ENCODE peak calls at places on chromosomes 16 and 17, in ten cellular contexts. S, Q, X, Z, R, I, O, L, W and M are unnamed samples.
A peak's percentile ranks its signal among the peaks of the same experiment; 100 is the strongest.

GRCh38 chr16:27226476-27226875 is 23.1 kb downstream of the KDM8 start:
- DNase-seq in W (no peak), X (no peak), O (no peak), S (no peak), I (no peak), Q (no peak), R (peak; percentile 66), Z (peak; percentile 75), L (no peak), M (no peak)

GRCh38 chr17:54544239-54544638 is 356.4 kb upstream of the TOM1L1 start:
- DNase-seq in X (no peak), Q (no peak), W (no peak), Z (no peak), S (no peak), R (no peak), O (no peak), I (no peak), L (no peak), M (no peak)

GRCh38 chr17:45021607-45022287 is 29.7 kb downstream of the DCAKD start:
- DNase-seq in I (peak; percentile 68), X (peak; percentile 72), Z (peak; percentile 94), Q (no peak), R (peak; percentile 42), O (peak; percentile 53), W (peak; percentile 72), S (no peak), L (no peak), M (peak; percentile 97)

GRCh38 chr16:3957344-3957980 is 76.9 kb upstream of the CREBBP start:
- DNase-seq in S (no peak), W (no peak), X (no peak), I (no peak), R (no peak), Q (no peak), L (no peak), Z (no peak), O (no peak), M (no peak)

GRCh38 chr17:45677770-45678169 is 106.3 kb upstream of the CRHR1 start:
- DNase-seq in X (no peak), Q (no peak), I (no peak), W (no peak), L (no peak), R (no peak), O (no peak), S (no peak), Z (no peak), M (no peak)

GRCh38 chr17:68381076-68381900 is 76.0 kb downstream of the WIPI1 start:
- DNase-seq in X (peak; percentile 32), W (no peak), Q (no peak), I (peak; percentile 41), O (no peak), Z (no peak), L (no peak), S (peak; percentile 82), R (no peak), M (no peak)

GRCh38 chr17:37147301-37147812 is 198.6 kb downstream of the AATF start:
- DNase-seq in Z (no peak), O (peak; percentile 93), I (no peak), X (no peak), R (peak; percentile 6), W (no peak), Q (no peak), S (no peak), L (no peak), M (peak; percentile 15)

GRCh38 chr16:77394699-77395098 is 40.1 kb downstream of the ADAMTS18 start:
- DNase-seq in W (no peak), L (no peak), S (no peak), I (no peak), Q (no peak), X (no peak), Z (no peak), R (no peak), O (no peak), M (no peak)

GRCh38 chr16:83475108-83475507 is 332.7 kb upstream of the HSBP1 start:
- DNase-seq in L (no peak), Z (no peak), Q (no peak), X (no peak), O (no peak), I (no peak), S (no peak), R (no peak), W (no peak), M (no peak)

GRCh38 chr16:57574086-57574485 is 31.6 kb downstream of the ADGRG5 start:
- DNase-seq in X (no peak), O (no peak), I (no peak), Q (no peak), L (peak; percentile 84), Z (peak; percentile 77), W (no peak), S (no peak), R (no peak), M (no peak)

GRCh38 chr17:16922386-16923096 is 49.4 kb downstream of the TNFRSF13B start:
- DNase-seq in Z (no peak), X (peak; percentile 2), S (no peak), Q (no peak), R (no peak), O (no peak), W (no peak), I (no peak), L (no peak), M (no peak)

GRCh38 chr17:40095356-40095943 is 4.9 kb downstream of the NR1D1 start:
- DNase-seq in I (peak; percentile 73), L (no peak), O (no peak), X (no peak), S (no peak), W (no peak), R (no peak), Q (peak; percentile 91), Z (no peak), M (no peak)

GRCh38 chr17:57677858-57678257 is 67.2 kb downstream of the CCDC182 start:
- DNase-seq in W (no peak), I (no peak), Q (no peak), S (no peak), Z (peak; percentile 15), R (no peak), O (no peak), L (peak; percentile 77), X (no peak), M (no peak)

GRCh38 chr17:30278032-30278431 is 13.7 kb downstream of the BLMH start:
- DNase-seq in L (no peak), Q (no peak), I (peak; percentile 28), W (no peak), X (no peak), S (no peak), O (peak; percentile 49), Z (no peak), R (no peak), M (no peak)

DNA sequence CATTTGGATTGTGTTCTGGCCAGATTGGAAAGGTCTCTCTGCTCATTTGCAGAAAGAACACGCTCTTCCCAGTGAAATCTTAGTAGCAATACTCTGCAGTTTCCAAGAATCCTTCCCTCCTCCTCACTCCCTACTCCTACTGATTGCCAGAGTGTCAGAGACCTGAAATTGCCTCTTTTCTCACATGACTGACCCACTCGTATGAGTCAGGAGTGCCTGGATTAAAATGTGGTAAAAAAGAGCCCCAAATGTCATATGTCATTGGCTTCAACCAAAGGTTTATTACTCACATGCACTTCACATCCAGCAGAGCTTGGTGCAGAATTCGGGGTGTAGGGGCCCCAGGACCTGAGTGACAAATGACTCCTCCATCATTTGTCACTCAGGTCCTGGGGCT is 39.7 kb upstream of the IRX3 start:
- DNase-seq in L (no peak), Q (no peak), R (no peak), I (no peak), Z (no peak), W (no peak), S (no peak), X (no peak), O (no peak), M (no peak)
- TF ChIP-seq POLR2AphosphoS5 in L (no peak), Q (no peak), R (no peak), I (no peak), Z (no peak), W (no peak), S (no peak), X (no peak), O (no peak), M (no peak)

DNA sequence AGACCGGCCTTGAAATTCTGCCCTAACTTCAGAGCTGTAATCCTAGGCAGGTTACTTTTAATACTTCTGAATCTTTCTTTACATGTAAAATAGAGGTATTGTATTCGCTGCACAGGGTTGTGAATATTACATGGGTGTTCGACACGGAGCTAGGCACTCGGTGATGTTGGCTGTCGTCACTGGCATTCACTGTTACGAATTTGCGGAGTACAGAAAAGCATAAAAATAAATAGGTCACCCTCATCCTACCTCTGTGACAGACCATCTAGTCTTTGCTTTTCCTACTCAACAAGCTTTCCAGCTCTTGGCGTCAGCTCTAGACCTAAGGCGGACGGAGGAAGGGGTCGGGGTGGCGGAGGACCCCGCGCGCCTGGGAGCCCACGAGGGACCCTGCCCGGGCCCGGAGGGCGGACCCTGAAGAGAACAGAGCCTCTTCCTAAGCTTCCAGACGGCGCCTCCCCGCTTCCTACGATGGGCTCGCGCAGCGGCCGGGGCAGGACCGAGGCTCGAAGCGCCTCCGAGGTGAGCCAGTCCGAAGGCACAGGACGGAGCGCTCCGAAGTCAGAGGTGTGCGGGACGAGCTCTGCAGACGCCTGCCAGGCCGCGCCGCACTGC is 877 bp upstream of the SPG7 start:
- DNase-seq in Q (no peak), Z (no peak), W (no peak), L (no peak), O (no peak), I (peak; percentile 32), X (no peak), R (no peak), S (no peak), M (no peak)
- TF ChIP-seq POLR2A in Q (no peak), Z (no peak), W (no peak), L (no peak), O (no peak), I (no peak), X (no peak), R (no peak), S (no peak), M (no peak)

GRCh38 chr17:47840742-47841487 is at the start of gene SCRN2:
- DNase-seq in L (peak; percentile 97), W (peak; percentile 93), Z (peak; percentile 98), I (peak; percentile 93), Q (peak; percentile 94), R (peak; percentile 83), S (peak; percentile 92), O (peak; percentile 87), X (peak; percentile 95), M (peak; percentile 95)
- TF ChIP-seq POLR2AphosphoS5 in L (peak; percentile 64), W (peak; percentile 39), Z (peak; percentile 76), I (peak; percentile 22), Q (peak; percentile 69), R (peak; percentile 65), S (no peak), O (peak; percentile 84), X (no peak), M (no peak)

DNA sequence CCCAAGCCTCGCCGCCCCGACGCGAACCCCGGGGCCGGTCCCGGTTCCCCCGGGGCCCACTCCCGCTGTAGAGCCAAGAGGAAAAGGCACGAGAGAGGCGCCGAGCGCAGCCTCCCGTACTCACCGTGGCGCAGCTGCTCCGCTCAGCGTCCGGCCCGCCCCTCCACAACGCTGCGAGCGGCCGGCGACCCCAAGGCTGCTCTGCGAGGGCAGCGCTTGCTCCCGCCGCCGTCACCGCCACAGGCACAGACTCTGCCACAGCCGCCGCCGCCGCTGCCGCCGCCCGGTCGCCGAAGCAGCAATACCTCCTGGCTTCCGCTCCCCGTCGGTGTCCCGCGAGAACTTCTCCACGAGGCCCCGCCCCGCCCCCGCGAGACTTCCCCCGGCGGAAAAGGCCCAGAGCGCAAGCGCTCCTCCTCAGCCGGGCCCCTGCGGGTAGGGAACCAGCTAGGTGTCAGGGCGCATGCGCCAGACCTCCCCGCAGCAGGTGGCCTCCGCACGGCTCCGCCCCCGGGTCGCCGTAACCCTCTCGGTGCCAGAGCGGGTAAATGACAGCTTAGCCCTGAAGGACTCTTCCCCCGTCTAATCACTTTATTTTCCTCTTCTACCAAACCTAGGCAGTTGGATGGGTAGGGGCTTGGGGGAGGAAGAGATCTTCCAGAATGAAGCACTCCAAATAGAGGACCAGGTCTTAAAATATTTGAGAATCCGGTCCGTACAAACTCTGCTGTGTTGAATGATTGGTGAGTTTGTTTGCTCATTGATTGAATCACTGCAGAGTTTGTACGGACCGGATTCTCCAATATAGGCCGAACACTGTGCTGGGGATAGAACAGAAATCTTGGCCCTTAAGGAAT is at the start of gene GRB2:
- DNase-seq in W (peak; percentile 99), Q (peak; percentile 96), L (peak; percentile 99), O (peak; percentile 96), X (peak; percentile 100), R (peak; percentile 98), S (peak; percentile 99), I (peak; percentile 99), Z (peak; percentile 100), M (peak; percentile 92)
- TF ChIP-seq POLR2A in W (no peak), Q (peak; percentile 81), L (peak; percentile 70), O (peak; percentile 71), X (peak; percentile 94), R (peak; percentile 91), S (peak; percentile 79), I (no peak), Z (peak; percentile 81), M (peak; percentile 79)